ENCODE peak calls at places on chromosome 15, in nine cellular contexts. One of them, this sample, is unnamed.

GRCh38 chr15:65638681-65639089 is 16.9 kb downstream of the SLC24A1 start:
- DNase-seq in dorsolateral prefrontal cortex: no peak
- DNase-seq in NAMALWA: peak; percentile 90
- DNase-seq in GM12865: peak; percentile 78
- DNase-seq in psoas muscle: no peak
- DNase-seq in amygdala: peak; percentile 2
- DNase-seq in NCI-H1092 treated with DMSO at 0.1 percent for 48 hours: peak; percentile 73
- DNase-seq in activated gamma-delta T cell treated with anti-CD3 and anti-CD28 coated beads, Interleukin-2, amount 50 U/mL, for 16 hours: peak; percentile 5
- DNase-seq in ecto neural progenitor cell: no peak
- DNase-seq in this sample: no peak

GRCh38 chr15:40320931-40321371 is 2.5 kb upstream of the INAFM2 start:
- DNase-seq in psoas muscle: no peak
- DNase-seq in NCI-H1092 treated with DMSO at 0.1 percent for 48 hours: peak; percentile 57
- DNase-seq in GM12865: peak; percentile 74
- DNase-seq in activated gamma-delta T cell treated with anti-CD3 and anti-CD28 coated beads, Interleukin-2, amount 50 U/mL, for 16 hours: peak; percentile 46
- DNase-seq in amygdala: peak; percentile 20
- DNase-seq in dorsolateral prefrontal cortex: no peak
- DNase-seq in NAMALWA: peak; percentile 87
- DNase-seq in ecto neural progenitor cell: no peak
- DNase-seq in this sample: no peak

GRCh38 chr15:31390777-31391486 is 64.3 kb downstream of the KLF13 start:
- DNase-seq in ecto neural progenitor cell: peak; percentile 41
- DNase-seq in NAMALWA: no peak
- DNase-seq in psoas muscle: no peak
- DNase-seq in amygdala: no peak
- DNase-seq in dorsolateral prefrontal cortex: no peak
- DNase-seq in NCI-H1092 treated with DMSO at 0.1 percent for 48 hours: no peak
- DNase-seq in activated gamma-delta T cell treated with anti-CD3 and anti-CD28 coated beads, Interleukin-2, amount 50 U/mL, for 16 hours: no peak
- DNase-seq in GM12865: no peak
- DNase-seq in this sample: peak; percentile 15

GRCh38 chr15:78064544-78064943 is 13.0 kb downstream of the TBC1D2B start:
- DNase-seq in dorsolateral prefrontal cortex: no peak
- DNase-seq in NCI-H1092 treated with DMSO at 0.1 percent for 48 hours: no peak
- DNase-seq in psoas muscle: no peak
- DNase-seq in amygdala: no peak
- DNase-seq in GM12865: no peak
- DNase-seq in activated gamma-delta T cell treated with anti-CD3 and anti-CD28 coated beads, Interleukin-2, amount 50 U/mL, for 16 hours: no peak
- DNase-seq in ecto neural progenitor cell: no peak
- DNase-seq in NAMALWA: no peak
- DNase-seq in this sample: no peak

GRCh38 chr15:64596701-64597468 is 136.5 kb downstream of the ZNF609 start:
- DNase-seq in dorsolateral prefrontal cortex: no peak
- DNase-seq in NCI-H1092 treated with DMSO at 0.1 percent for 48 hours: peak; percentile 75
- DNase-seq in amygdala: no peak
- DNase-seq in ecto neural progenitor cell: peak; percentile 62
- DNase-seq in psoas muscle: no peak
- DNase-seq in NAMALWA: peak; percentile 26
- DNase-seq in activated gamma-delta T cell treated with anti-CD3 and anti-CD28 coated beads, Interleukin-2, amount 50 U/mL, for 16 hours: no peak
- DNase-seq in GM12865: peak; percentile 59
- DNase-seq in this sample: no peak

GRCh38 chr15:31309893-31310606 is 16.6 kb upstream of the KLF13 start:
- DNase-seq in dorsolateral prefrontal cortex: no peak
- DNase-seq in ecto neural progenitor cell: no peak
- DNase-seq in psoas muscle: no peak
- DNase-seq in activated gamma-delta T cell treated with anti-CD3 and anti-CD28 coated beads, Interleukin-2, amount 50 U/mL, for 16 hours: no peak
- DNase-seq in GM12865: no peak
- DNase-seq in NCI-H1092 treated with DMSO at 0.1 percent for 48 hours: no peak
- DNase-seq in amygdala: no peak
- DNase-seq in NAMALWA: no peak
- DNase-seq in this sample: peak; percentile 3

GRCh38 chr15:67146875-67147381 is 81.5 kb downstream of the SMAD3 start:
- DNase-seq in psoas muscle: peak; percentile 56
- DNase-seq in NCI-H1092 treated with DMSO at 0.1 percent for 48 hours: no peak
- DNase-seq in amygdala: no peak
- DNase-seq in NAMALWA: no peak
- DNase-seq in dorsolateral prefrontal cortex: no peak
- DNase-seq in activated gamma-delta T cell treated with anti-CD3 and anti-CD28 coated beads, Interleukin-2, amount 50 U/mL, for 16 hours: no peak
- DNase-seq in ecto neural progenitor cell: no peak
- DNase-seq in GM12865: no peak
- DNase-seq in this sample: no peak

GRCh38 chr15:22878103-22878502 is 39.6 kb downstream of the NIPA2 start:
- DNase-seq in GM12865: no peak
- DNase-seq in psoas muscle: no peak
- DNase-seq in NAMALWA: no peak
- DNase-seq in amygdala: no peak
- DNase-seq in dorsolateral prefrontal cortex: no peak
- DNase-seq in ecto neural progenitor cell: no peak
- DNase-seq in activated gamma-delta T cell treated with anti-CD3 and anti-CD28 coated beads, Interleukin-2, amount 50 U/mL, for 16 hours: no peak
- DNase-seq in NCI-H1092 treated with DMSO at 0.1 percent for 48 hours: no peak
- DNase-seq in this sample: no peak

GRCh38 chr15:29105151-29105785 is 164.4 kb downstream of the NSMCE3 start:
- DNase-seq in ecto neural progenitor cell: no peak
- DNase-seq in GM12865: no peak
- DNase-seq in amygdala: no peak
- DNase-seq in psoas muscle: peak; percentile 32
- DNase-seq in activated gamma-delta T cell treated with anti-CD3 and anti-CD28 coated beads, Interleukin-2, amount 50 U/mL, for 16 hours: no peak
- DNase-seq in dorsolateral prefrontal cortex: peak; percentile 26
- DNase-seq in NAMALWA: no peak
- DNase-seq in NCI-H1092 treated with DMSO at 0.1 percent for 48 hours: no peak
- DNase-seq in this sample: no peak

GRCh38 chr15:75641603-75642002 is 1.6 kb upstream of the IMP3 start:
- DNase-seq in ecto neural progenitor cell: no peak
- DNase-seq in psoas muscle: no peak
- DNase-seq in NCI-H1092 treated with DMSO at 0.1 percent for 48 hours: no peak
- DNase-seq in activated gamma-delta T cell treated with anti-CD3 and anti-CD28 coated beads, Interleukin-2, amount 50 U/mL, for 16 hours: no peak
- DNase-seq in GM12865: peak; percentile 72
- DNase-seq in amygdala: no peak
- DNase-seq in NAMALWA: peak; percentile 49
- DNase-seq in dorsolateral prefrontal cortex: no peak
- DNase-seq in this sample: no peak

GRCh38 chr15:51879555-51879954 is 50.1 kb downstream of the TMOD3 start:
- DNase-seq in ecto neural progenitor cell: no peak
- DNase-seq in NCI-H1092 treated with DMSO at 0.1 percent for 48 hours: no peak
- DNase-seq in GM12865: no peak
- DNase-seq in amygdala: no peak
- DNase-seq in psoas muscle: no peak
- DNase-seq in activated gamma-delta T cell treated with anti-CD3 and anti-CD28 coated beads, Interleukin-2, amount 50 U/mL, for 16 hours: no peak
- DNase-seq in NAMALWA: no peak
- DNase-seq in dorsolateral prefrontal cortex: no peak
- DNase-seq in this sample: no peak

GRCh38 chr15:59918994-59919951 is 84.8 kb upstream of the FOXB1 start:
- DNase-seq in psoas muscle: no peak
- DNase-seq in ecto neural progenitor cell: no peak
- DNase-seq in NCI-H1092 treated with DMSO at 0.1 percent for 48 hours: no peak
- DNase-seq in NAMALWA: no peak
- DNase-seq in dorsolateral prefrontal cortex: no peak
- DNase-seq in GM12865: peak; percentile 86
- DNase-seq in activated gamma-delta T cell treated with anti-CD3 and anti-CD28 coated beads, Interleukin-2, amount 50 U/mL, for 16 hours: no peak
- DNase-seq in amygdala: no peak
- DNase-seq in this sample: no peak

GRCh38 chr15:57921371-57921770 is 144.1 kb downstream of the ALDH1A2 start:
- DNase-seq in NCI-H1092 treated with DMSO at 0.1 percent for 48 hours: no peak
- DNase-seq in psoas muscle: no peak
- DNase-seq in activated gamma-delta T cell treated with anti-CD3 and anti-CD28 coated beads, Interleukin-2, amount 50 U/mL, for 16 hours: no peak
- DNase-seq in amygdala: no peak
- DNase-seq in ecto neural progenitor cell: no peak
- DNase-seq in NAMALWA: no peak
- DNase-seq in dorsolateral prefrontal cortex: no peak
- DNase-seq in GM12865: no peak
- DNase-seq in this sample: no peak

GRCh38 chr15:101476756-101477155 is 12.8 kb downstream of the PCSK6 start:
- DNase-seq in ecto neural progenitor cell: no peak
- DNase-seq in activated gamma-delta T cell treated with anti-CD3 and anti-CD28 coated beads, Interleukin-2, amount 50 U/mL, for 16 hours: no peak
- DNase-seq in NAMALWA: no peak
- DNase-seq in dorsolateral prefrontal cortex: no peak
- DNase-seq in amygdala: no peak
- DNase-seq in NCI-H1092 treated with DMSO at 0.1 percent for 48 hours: no peak
- DNase-seq in psoas muscle: no peak
- DNase-seq in GM12865: no peak
- DNase-seq in this sample: no peak